ENCODE peak calls at places on chromosomes 5 and 9, in six cellular contexts. T is cardiac fibroblast; X is CD8-positive, alpha-beta memory T cell; I is PC-9; S is GM23248; H is stomach. J is an unnamed sample.
A peak's percentile ranks its signal among the peaks of the same experiment; 100 is the strongest.

GRCh38 chr5:123844873-123845272 is 332.9 kb downstream of the CSNK1G3 start:
- DNase-seq in T (peak; percentile 16), X (no peak), I (no peak), S (peak; percentile 9), H (no peak), J (no peak)

GRCh38 chr5:172714491-172715420 is 56.2 kb downstream of the DUSP1 start:
- DNase-seq in T (peak; percentile 77), X (peak; percentile 74), I (peak; percentile 80), S (peak; percentile 78), H (peak; percentile 79), J (peak; percentile 22)

GRCh38 chr5:53926026-53926425 is 365.6 kb downstream of the NDUFS4 start:
- DNase-seq in T (no peak), X (no peak), I (no peak), S (no peak), H (no peak), J (no peak)

GRCh38 chr9:87383341-87384150 is 114.1 kb upstream of the DAPK1 start:
- DNase-seq in T (peak; percentile 23), X (no peak), I (no peak), S (peak; percentile 16), H (no peak), J (no peak)

GRCh38 chr5:113425909-113426308 is 8.9 kb downstream of the TSSK1B start:
- DNase-seq in T (no peak), X (no peak), I (no peak), S (no peak), H (no peak), J (peak; percentile 87)

GRCh38 chr5:17360879-17361278 is 137.2 kb upstream of the TAF11L2 start:
- DNase-seq in T (no peak), X (no peak), I (no peak), S (no peak), H (no peak), J (no peak)

GRCh38 chr9:121360975-121361374 is 9.1 kb downstream of the STOM start:
- DNase-seq in T (peak; percentile 89), X (no peak), I (no peak), S (peak; percentile 94), H (no peak), J (no peak)

GRCh38 chr9:90128587-90129190 is 513.9 kb downstream of the DIRAS2 start:
- DNase-seq in T (no peak), X (no peak), I (no peak), S (no peak), H (no peak), J (no peak)

GRCh38 chr9:72102520-72102919 is 42.1 kb upstream of the C9orf57 start:
- DNase-seq in T (no peak), X (no peak), I (no peak), S (no peak), H (no peak), J (no peak)

GRCh38 chr5:167888395-167888794 is 403.1 kb upstream of the WWC1 start:
- DNase-seq in T (no peak), X (no peak), I (no peak), S (no peak), H (no peak), J (no peak)

GRCh38 chr5:132017316-132017715 is 5.9 kb upstream of the ACSL6 start:
- DNase-seq in T (no peak), X (no peak), I (no peak), S (no peak), H (no peak), J (no peak)

GRCh38 chr5:80255425-80255751 is 460 bp downstream of the SERINC5 start:
- DNase-seq in T (peak; percentile 64), X (no peak), I (peak; percentile 56), S (peak; percentile 87), H (peak; percentile 73), J (no peak)

GRCh38 chr5:80255752-80256479 is at the start of gene SERINC5:
- DNase-seq in T (peak; percentile 78), X (peak; percentile 89), I (peak; percentile 53), S (peak; percentile 89), H (peak; percentile 85), J (no peak)

GRCh38 chr5:80251636-80252035 is 4.2 kb downstream of the SERINC5 start:
- DNase-seq in T (no peak), X (no peak), I (peak; percentile 68), S (peak; percentile 76), H (no peak), J (no peak)

GRCh38 chr5:80250801-80251200 is 5.0 kb downstream of the SERINC5 start:
- DNase-seq in T (no peak), X (no peak), I (no peak), S (no peak), H (no peak), J (peak; percentile 78)

DNA sequence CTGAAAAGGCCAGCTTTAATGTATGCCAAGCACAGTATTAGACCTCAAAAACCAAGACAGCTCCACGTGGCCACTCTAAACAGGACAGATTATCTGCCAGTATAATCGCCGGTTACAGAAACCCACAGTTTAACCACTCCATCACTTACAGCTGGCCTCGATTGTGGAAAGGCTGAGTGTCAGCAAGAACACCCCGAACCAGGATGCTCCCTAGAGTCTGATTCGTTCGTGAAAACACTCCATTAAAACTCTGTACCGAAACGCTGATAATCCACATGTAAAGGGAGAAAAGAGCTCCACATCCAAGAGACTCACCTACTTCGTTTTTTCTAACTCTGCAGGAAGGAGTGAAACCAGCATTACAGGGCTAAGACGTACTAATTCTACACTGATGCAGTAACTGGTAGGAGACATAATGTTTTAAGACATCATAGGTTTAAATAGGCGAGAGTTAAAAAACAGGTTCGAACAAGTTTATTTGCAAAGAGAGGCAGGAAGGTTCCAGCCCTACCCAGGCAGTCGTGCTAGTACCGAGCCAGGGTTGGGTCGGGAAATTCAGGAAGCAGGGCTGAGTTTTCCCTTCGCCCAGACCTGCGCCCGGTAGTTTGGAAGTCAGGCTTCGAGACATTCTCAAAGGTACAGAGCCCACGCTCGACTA is 952 bp downstream of the SERINC5 start:
- DNase-seq in T (peak; percentile 35), X (peak; percentile 49), I (no peak), S (peak; percentile 63), H (peak; percentile 49), J (no peak)
- H3K4me3 ChIP-seq in T (peak overlapping the region; percentile 67), X (peak overlapping the region; percentile 79), I (peak overlapping the region; percentile 76), S (peak overlapping the region; percentile 84), H (peak overlapping the region; percentile 91), J (peak overlapping the region; percentile 85)

GRCh38 chr9:12272471-12273072 is 420.6 kb upstream of the TYRP1 start:
- DNase-seq in T (no peak), X (no peak), I (no peak), S (no peak), H (no peak), J (no peak)

GRCh38 chr9:12276451-12276850 is 416.7 kb upstream of the TYRP1 start:
- DNase-seq in T (no peak), X (no peak), I (no peak), S (no peak), H (no peak), J (no peak)

GRCh38 chr9:12274577-12274976 is 418.6 kb upstream of the TYRP1 start:
- DNase-seq in T (no peak), X (no peak), I (no peak), S (no peak), H (no peak), J (no peak)
- H3K4me3 ChIP-seq in T (no peak overlapping the region), X (no peak overlapping the region), I (no peak overlapping the region), S (no peak overlapping the region), H (no peak overlapping the region), J (no peak overlapping the region)

GRCh38 chr5:67194169-67194568 is 2.4 kb downstream of the CD180 start:
- DNase-seq in T (no peak), X (no peak), I (no peak), S (no peak), H (no peak), J (no peak)

GRCh38 chr5:67190856-67191255 is 5.7 kb downstream of the CD180 start:
- DNase-seq in T (no peak), X (no peak), I (peak; percentile 39), S (no peak), H (no peak), J (no peak)

GRCh38 chr5:67193479-67193878 is 3.1 kb downstream of the CD180 start:
- DNase-seq in T (no peak), X (no peak), I (no peak), S (no peak), H (no peak), J (no peak)

GRCh38 chr5:67190443-67190842 is 6.2 kb downstream of the CD180 start:
- DNase-seq in T (no peak), X (no peak), I (no peak), S (no peak), H (no peak), J (no peak)

GRCh38 chr5:67192719-67193464 is 3.7 kb downstream of the CD180 start:
- DNase-seq in T (no peak), X (no peak), I (no peak), S (no peak), H (no peak), J (no peak)
- H3K4me3 ChIP-seq in T (no peak overlapping the region), X (no peak overlapping the region), I (no peak overlapping the region), S (no peak overlapping the region), H (no peak overlapping the region), J (no peak overlapping the region)

GRCh38 chr5:52814749-52815148 is 27.0 kb downstream of the ITGA1 start:
- DNase-seq in T (no peak), X (no peak), I (no peak), S (no peak), H (no peak), J (no peak)
- H3K4me3 ChIP-seq in T (no peak overlapping the region), X (no peak overlapping the region), I (no peak overlapping the region), S (no peak overlapping the region), H (no peak overlapping the region), J (no peak overlapping the region)

GRCh38 chr5:10257870-10258269 is 7.8 kb downstream of the CCT5 start:
- DNase-seq in T (no peak), X (no peak), I (no peak), S (no peak), H (no peak), J (no peak)
- H3K4me3 ChIP-seq in T (no peak overlapping the region), X (no peak overlapping the region), I (no peak overlapping the region), S (no peak overlapping the region), H (no peak overlapping the region), J (no peak overlapping the region)

GRCh38 chr9:5492965-5493364 is 17.4 kb upstream of the PDCD1LG2 start:
- DNase-seq in T (peak; percentile 73), X (no peak), I (peak; percentile 51), S (no peak), H (no peak), J (no peak)
- H3K4me3 ChIP-seq in T (no peak overlapping the region), X (no peak overlapping the region), I (no peak overlapping the region), S (no peak overlapping the region), H (no peak overlapping the region), J (no peak overlapping the region)

DNA sequence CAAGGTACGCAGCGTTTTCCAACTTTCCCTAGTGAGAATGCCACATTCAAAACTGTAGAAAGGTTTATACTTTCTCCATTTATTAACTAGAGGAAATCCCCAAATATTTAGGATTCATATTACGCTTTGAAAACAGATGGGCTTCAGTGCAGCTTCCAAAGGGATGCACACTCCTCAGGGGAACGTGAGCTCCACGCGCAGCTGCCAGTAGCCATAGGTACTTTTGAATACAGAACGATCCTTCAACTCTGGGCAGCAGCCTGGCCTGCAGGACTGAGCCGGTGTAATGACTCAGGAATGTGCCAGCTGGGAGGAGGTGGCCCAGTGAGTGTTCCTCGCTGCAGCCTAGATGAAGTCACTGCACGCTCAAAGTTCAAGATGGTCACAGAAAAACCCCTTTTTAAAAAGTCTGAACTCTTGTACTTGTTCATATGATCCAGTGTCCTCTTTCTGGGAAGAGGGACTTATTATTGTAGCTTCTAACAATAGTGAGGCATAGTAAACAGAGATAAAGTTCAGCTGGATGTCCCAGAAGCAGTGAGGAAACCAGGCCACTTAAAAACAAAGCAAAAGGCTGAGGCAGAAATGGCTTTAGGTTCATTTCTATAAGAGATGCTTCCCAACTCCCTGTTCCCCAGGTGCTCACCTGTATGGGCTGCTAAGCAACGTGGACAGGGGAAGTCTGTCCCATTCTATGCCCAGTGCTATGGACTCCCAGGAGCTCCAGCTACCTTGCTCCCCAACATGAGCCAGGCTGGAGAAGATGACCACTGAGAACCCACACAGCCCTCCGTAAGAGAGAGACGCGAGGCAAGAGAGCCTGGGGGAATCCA is 130.0 kb downstream of the LHFPL2 start:
- DNase-seq in T (peak; percentile 97), X (no peak), I (peak; percentile 78), S (peak; percentile 93), H (peak; percentile 46), J (no peak)
- H3K4me3 ChIP-seq in T (no peak overlapping the region), X (no peak overlapping the region), I (no peak overlapping the region), S (no peak overlapping the region), H (no peak overlapping the region), J (no peak overlapping the region)